ENCODE peak calls at places on chromosomes 11 and 22, in four cellular contexts. Y is A549, B is K562, E is HCT116. T is an unnamed sample.

GRCh38 chr11:118882489-118882888 is 1.2 kb upstream of the CXCR5 start:
- DNase-seq in B (no peak), Y (no peak), E (no peak), T (no peak)

GRCh38 chr11:117052196-117053149 is 45.8 kb downstream of the SIK3 start:
- DNase-seq in E (no peak), B (no peak), Y (no peak), T (no peak)

GRCh38 chr11:104191124-104191523 is 27.2 kb upstream of the PDGFD start:
- DNase-seq in E (no peak), B (no peak), Y (no peak), T (no peak)

GRCh38 chr11:116062526-116063171 is 558.4 kb upstream of the CADM1 start:
- DNase-seq in B (no peak), Y (no peak), E (no peak), T (no peak)

GRCh38 chr22:22248878-22249277 is 4.3 kb downstream of the VPREB1 start:
- DNase-seq in E (no peak), Y (no peak), B (no peak), T (no peak)

GRCh38 chr11:117219995-117220394 is 11.9 kb downstream of the PCSK7 start:
- DNase-seq in E (no peak), Y (no peak), B (no peak), T (no peak)

GRCh38 chr11:79052539-79052938 is 388.3 kb downstream of the TENM4 start:
- DNase-seq in Y (no peak), B (peak), E (no peak), T (no peak)

GRCh38 chr22:40194656-40195055 is 16.9 kb downstream of the TNRC6B start:
- DNase-seq in E (no peak), B (no peak), Y (no peak), T (no peak)

GRCh38 chr22:44436656-44437492 is 61.2 kb downstream of the RTL6 start:
- DNase-seq in Y (no peak), E (no peak), B (no peak), T (no peak)

GRCh38 chr11:117058761-117059233 is 39.4 kb downstream of the SIK3 start:
- DNase-seq in Y (no peak), E (no peak), B (no peak), T (no peak)

GRCh38 chr22:30338802-30339201 is 12.1 kb upstream of the TBC1D10A start:
- DNase-seq in B (no peak), E (no peak), Y (no peak), T (no peak)

GRCh38 chr11:116605543-116605942 is 167.2 kb downstream of the BUD13 start:
- DNase-seq in Y (no peak), B (peak), E (peak), T (peak)

GRCh38 chr11:122882809-122883681 is 486 bp downstream of the JHY start:
- DNase-seq in E (peak), B (peak), Y (peak), T (no peak)

GRCh38 chr11:64607381-64608259 is 16.6 kb downstream of the SLC22A12 start:
- DNase-seq in B (no peak), E (no peak), Y (no peak), T (no peak)

GRCh38 chr11:58524232-58525036 is 16.5 kb upstream of the OR5B21 start:
- DNase-seq in Y (peak), B (peak), E (peak), T (no peak)

GRCh38 chr11:46674463-46675287 is 25.7 kb downstream of the ARHGAP1 start:
- DNase-seq in Y (no peak), E (no peak), B (peak), T (peak)

GRCh38 chr22:47448231-47449035 is 686.0 kb downstream of the TBC1D22A start:
- DNase-seq in Y (no peak), E (no peak), B (no peak), T (no peak)

GRCh38 chr22:36369922-36370781 is 17.6 kb downstream of the MYH9 start:
- DNase-seq in E (no peak), Y (no peak), B (peak), T (no peak)

GRCh38 chr11:27216268-27217149 is 146.5 kb downstream of the CCDC34 start:
- DNase-seq in E (no peak), Y (no peak), B (no peak), T (no peak)

GRCh38 chr11:12281571-12282478 is 95.5 kb upstream of the PARVA start:
- DNase-seq in B (peak), Y (peak), E (peak), T (peak)

GRCh38 chr22:37419916-37420655 is 7.2 kb downstream of the ELFN2 start:
- DNase-seq in Y (no peak), B (no peak), E (no peak), T (peak)

GRCh38 chr22:30855677-30856518 is 112.7 kb downstream of the MORC2 start:
- DNase-seq in E (no peak), Y (no peak), B (no peak), T (no peak)

DNA sequence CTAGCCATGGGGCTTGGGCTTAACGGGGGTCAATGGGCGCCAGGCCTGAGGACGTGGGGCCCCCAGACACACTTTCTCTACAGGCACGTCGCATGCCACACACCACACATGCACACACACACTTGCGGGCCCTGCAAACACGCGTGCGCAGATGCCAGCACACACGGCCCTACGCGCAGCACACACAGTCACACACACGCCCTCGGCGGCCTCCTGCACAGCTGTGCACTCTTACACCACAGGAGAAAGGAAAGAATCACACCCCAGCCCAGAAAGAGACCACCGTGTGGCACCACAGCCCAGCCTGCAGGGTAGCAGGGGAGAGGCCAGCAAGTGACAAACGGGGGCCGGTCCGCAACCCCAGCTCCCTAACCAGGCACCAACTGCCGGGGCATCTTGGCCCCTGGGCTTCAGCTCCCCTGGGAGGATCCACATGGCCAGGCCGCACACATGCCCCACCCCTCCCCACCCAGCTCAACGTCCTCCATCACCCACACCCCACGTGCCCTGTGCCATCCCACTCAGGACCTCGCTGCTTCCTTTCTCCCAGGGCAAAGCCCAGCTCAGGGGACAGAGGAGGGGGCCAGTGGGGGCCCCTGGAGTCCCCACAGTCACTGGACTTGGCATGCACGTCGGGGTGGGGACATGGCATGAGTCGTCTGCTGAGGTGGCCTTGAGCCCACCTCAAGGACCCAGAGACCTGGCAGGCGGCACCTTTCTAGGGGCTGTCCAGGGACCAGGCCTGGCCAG is 26.3 kb upstream of the TH start:
- DNase-seq in Y (no peak), B (no peak), E (no peak), T (no peak)
- TF ChIP-seq RAD21 in Y (no peak), B (no peak), E (no peak), T (no peak)

GRCh38 chr11:76916712-76917111 is 56.0 kb downstream of the ACER3 start:
- DNase-seq in B (no peak), E (no peak), Y (no peak), T (no peak)

GRCh38 chr11:76919467-76919866 is 58.7 kb downstream of the ACER3 start:
- DNase-seq in B (no peak), Y (no peak), E (no peak), T (no peak)

GRCh38 chr11:76918941-76919386 is 58.2 kb downstream of the ACER3 start:
- DNase-seq in B (peak), E (peak), Y (peak), T (no peak)

GRCh38 chr11:76919887-76920746 is 59.4 kb downstream of the ACER3 start:
- DNase-seq in E (peak), B (peak), Y (peak), T (peak)
- TF ChIP-seq RAD21 in E (peak), B (peak), Y (peak), T (peak)

GRCh38 chr11:829946-830294 is 2.2 kb downstream of the CRACR2B start:
- DNase-seq in Y (no peak), B (no peak), E (no peak), T (peak)

GRCh38 chr11:831951-832528 is 712 bp upstream of the CD151 start:
- DNase-seq in E (no peak), Y (no peak), B (no peak), T (no peak)

GRCh38 chr11:831132-831864 is 1.5 kb upstream of the CD151 start:
- DNase-seq in Y (no peak), E (no peak), B (no peak), T (no peak)

GRCh38 chr11:829116-829945 is 1.6 kb downstream of the CRACR2B start:
- DNase-seq in B (no peak), E (no peak), Y (no peak), T (no peak)

GRCh38 chr11:830295-831131 is 2.2 kb upstream of the CD151 start:
- DNase-seq in Y (no peak), B (no peak), E (no peak), T (no peak)
- TF ChIP-seq RAD21 in Y (no peak), B (no peak), E (no peak), T (no peak)

DNA sequence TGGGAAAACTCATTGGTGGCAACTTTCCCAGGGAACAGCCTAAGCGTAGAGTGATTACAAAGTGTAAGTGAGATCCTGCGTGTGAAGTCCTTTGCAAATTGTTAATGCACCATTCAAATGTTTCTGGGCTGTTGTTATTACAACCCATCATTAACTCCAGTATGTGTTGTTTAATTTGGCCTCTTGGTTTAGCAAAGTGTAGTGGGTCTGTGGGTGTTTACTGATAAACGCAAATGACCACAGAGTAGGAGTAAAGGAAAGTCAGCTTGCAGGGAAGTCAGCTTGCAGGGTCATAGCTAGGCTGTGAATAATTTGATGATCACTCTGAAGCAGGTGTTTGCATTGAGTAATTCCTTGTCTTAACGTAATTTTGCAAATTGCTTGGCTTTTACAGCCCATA is 88.1 kb upstream of the DBX1 start:
- DNase-seq in B (no peak), Y (no peak), E (no peak), T (no peak)
- TF ChIP-seq RAD21 in B (no peak), Y (no peak), E (no peak), T (no peak)

GRCh38 chr11:7555067-7555699 is 41.4 kb downstream of the PPFIBP2 start:
- DNase-seq in E (no peak), B (no peak), Y (no peak), T (no peak)
- TF ChIP-seq RAD21 in E (no peak), B (no peak), Y (no peak), T (no peak)

GRCh38 chr11:66883021-66883968 is 26.4 kb downstream of the LRFN4 start:
- DNase-seq in E (peak), B (peak), Y (peak), T (no peak)
- TF ChIP-seq RAD21 in E (no peak), B (peak), Y (peak), T (peak)